ENCODE peak calls at places on chromosomes 2 and 18, in eight cellular contexts. One of them, this sample, is unnamed.

GRCh38 chr18:57023483-57023882 is 123.4 kb upstream of the BOD1L2 start:
- DNase-seq in astrocyte of the spinal cord: no peak
- DNase-seq in GM13977: peak
- DNase-seq in neural crest cell: no peak
- DNase-seq in stimulated activated CD4-positive, alpha-beta T cell treated with anti-CD3 and anti-CD28 coated beads, Interleukin-2, amount 100 ng/mL, for 48 hours: no peak
- DNase-seq in gastrocnemius medialis: no peak
- DNase-seq in astrocyte: no peak
- DNase-seq in retina: no peak
- DNase-seq in this sample: no peak

GRCh38 chr2:207142461-207142860 is 23.3 kb downstream of the KLF7 start:
- DNase-seq in astrocyte of the spinal cord: no peak
- DNase-seq in GM13977: no peak
- DNase-seq in neural crest cell: no peak
- DNase-seq in stimulated activated CD4-positive, alpha-beta T cell treated with anti-CD3 and anti-CD28 coated beads, Interleukin-2, amount 100 ng/mL, for 48 hours: no peak
- DNase-seq in gastrocnemius medialis: no peak
- DNase-seq in astrocyte: no peak
- DNase-seq in retina: no peak
- DNase-seq in this sample: no peak

GRCh38 chr2:120853294-120854013 is 117.8 kb downstream of the GLI2 start:
- DNase-seq in astrocyte of the spinal cord: no peak
- DNase-seq in GM13977: no peak
- DNase-seq in neural crest cell: no peak
- DNase-seq in stimulated activated CD4-positive, alpha-beta T cell treated with anti-CD3 and anti-CD28 coated beads, Interleukin-2, amount 100 ng/mL, for 48 hours: no peak
- DNase-seq in gastrocnemius medialis: no peak
- DNase-seq in astrocyte: no peak
- DNase-seq in retina: no peak
- DNase-seq in this sample: no peak

GRCh38 chr2:20050104-20050711 is 1.2 kb downstream of the LAPTM4A start:
- DNase-seq in astrocyte of the spinal cord: peak
- DNase-seq in GM13977: peak
- DNase-seq in neural crest cell: no peak
- DNase-seq in stimulated activated CD4-positive, alpha-beta T cell treated with anti-CD3 and anti-CD28 coated beads, Interleukin-2, amount 100 ng/mL, for 48 hours: no peak
- DNase-seq in gastrocnemius medialis: no peak
- DNase-seq in astrocyte: peak
- DNase-seq in retina: no peak
- DNase-seq in this sample: no peak

GRCh38 chr2:223945755-223946154 is 620 bp upstream of the WDFY1 start:
- DNase-seq in astrocyte of the spinal cord: no peak
- DNase-seq in GM13977: no peak
- DNase-seq in neural crest cell: no peak
- DNase-seq in stimulated activated CD4-positive, alpha-beta T cell treated with anti-CD3 and anti-CD28 coated beads, Interleukin-2, amount 100 ng/mL, for 48 hours: no peak
- DNase-seq in gastrocnemius medialis: no peak
- DNase-seq in astrocyte: no peak
- DNase-seq in retina: no peak
- DNase-seq in this sample: no peak

GRCh38 chr2:41464395-41464794 is 583.4 kb upstream of the PKDCC start:
- DNase-seq in astrocyte of the spinal cord: no peak
- DNase-seq in GM13977: no peak
- DNase-seq in neural crest cell: no peak
- DNase-seq in stimulated activated CD4-positive, alpha-beta T cell treated with anti-CD3 and anti-CD28 coated beads, Interleukin-2, amount 100 ng/mL, for 48 hours: no peak
- DNase-seq in gastrocnemius medialis: no peak
- DNase-seq in astrocyte: no peak
- DNase-seq in retina: no peak
- DNase-seq in this sample: no peak

GRCh38 chr2:201622306-201622705 is 21.0 kb downstream of the TMEM237 start:
- DNase-seq in astrocyte of the spinal cord: peak
- DNase-seq in GM13977: no peak
- DNase-seq in neural crest cell: no peak
- DNase-seq in stimulated activated CD4-positive, alpha-beta T cell treated with anti-CD3 and anti-CD28 coated beads, Interleukin-2, amount 100 ng/mL, for 48 hours: no peak
- DNase-seq in gastrocnemius medialis: no peak
- DNase-seq in astrocyte: peak
- DNase-seq in retina: no peak
- DNase-seq in this sample: no peak

GRCh38 chr2:43349944-43350343 is 123.5 kb upstream of the ZFP36L2 start:
- DNase-seq in astrocyte of the spinal cord: peak
- DNase-seq in GM13977: no peak
- DNase-seq in neural crest cell: no peak
- DNase-seq in stimulated activated CD4-positive, alpha-beta T cell treated with anti-CD3 and anti-CD28 coated beads, Interleukin-2, amount 100 ng/mL, for 48 hours: no peak
- DNase-seq in gastrocnemius medialis: no peak
- DNase-seq in astrocyte: no peak
- DNase-seq in retina: no peak
- DNase-seq in this sample: no peak

GRCh38 chr2:27170569-27171337 is 21.9 kb downstream of the TCF23 start:
- DNase-seq in astrocyte of the spinal cord: no peak
- DNase-seq in GM13977: no peak
- DNase-seq in neural crest cell: no peak
- DNase-seq in stimulated activated CD4-positive, alpha-beta T cell treated with anti-CD3 and anti-CD28 coated beads, Interleukin-2, amount 100 ng/mL, for 48 hours: no peak
- DNase-seq in gastrocnemius medialis: no peak
- DNase-seq in astrocyte: peak
- DNase-seq in retina: no peak
- DNase-seq in this sample: no peak

This sample was measured in stimulated activated effector memory CD8-positive, alpha-beta T cell treated with anti-CD3 and anti-CD28 coated beads, Interleukin-12 subunit alpha, Interleukin-12 subunit beta, amount 100 ng/mL, for 72 hours.